ENCODE peak calls at places on chromosome 11, in seven cellular contexts. D, M, H, A, X, I and C are unnamed samples.

GRCh38 chr11:103652013-103652412 is 384.4 kb upstream of the DDI1 start:
- DNase-seq in D (no peak), M (no peak), H (peak), A (no peak), X (no peak), I (no peak), C (no peak)

GRCh38 chr11:43419460-43419859 is 60.7 kb downstream of the TTC17 start:
- DNase-seq in D (peak), M (peak), H (peak), A (no peak), X (peak), I (peak), C (peak)

GRCh38 chr11:2892215-2893020 is 6.8 kb upstream of the CDKN1C start:
- DNase-seq in D (no peak), M (peak), H (peak), A (peak), X (no peak), I (peak), C (no peak)

GRCh38 chr11:64877390-64878222 is 815 bp downstream of the EHD1 start:
- DNase-seq in D (no peak), M (peak), H (peak), A (no peak), X (no peak), I (peak), C (no peak)

GRCh38 chr11:119479685-119480275 is 56.8 kb upstream of the THY1 start:
- DNase-seq in D (no peak), M (no peak), H (peak), A (peak), X (peak), I (peak), C (no peak)

GRCh38 chr11:107653077-107653476 is 58.8 kb downstream of the SLN start:
- DNase-seq in D (no peak), M (no peak), H (no peak), A (no peak), X (no peak), I (no peak), C (no peak)

GRCh38 chr11:613369-613968 is 2.3 kb downstream of the IRF7 start:
- DNase-seq in D (peak), M (peak), H (peak), A (peak), X (no peak), I (peak), C (no peak)

GRCh38 chr11:72525466-72525865 is 91.1 kb upstream of the CLPB start:
- DNase-seq in D (no peak), M (no peak), H (no peak), A (no peak), X (no peak), I (no peak), C (no peak)

GRCh38 chr11:31757245-31757835 is 53.8 kb downstream of the PAX6 start:
- DNase-seq in D (no peak), M (no peak), H (no peak), A (no peak), X (no peak), I (no peak), C (no peak)

GRCh38 chr11:93541884-93542752 is 1.1 kb downstream of the SMCO4 start:
- DNase-seq in D (no peak), M (peak), H (peak), A (no peak), X (peak), I (peak), C (no peak)

GRCh38 chr11:131893103-131893502 is 522.7 kb downstream of the NTM start:
- DNase-seq in D (no peak), M (no peak), H (no peak), A (no peak), X (no peak), I (no peak), C (no peak)

GRCh38 chr11:68357568-68357967 is 45.2 kb downstream of the LRP5 start:
- DNase-seq in D (no peak), M (no peak), H (no peak), A (no peak), X (no peak), I (no peak), C (no peak)

GRCh38 chr11:9738700-9739099 is 74.8 kb downstream of the SWAP70 start:
- DNase-seq in D (no peak), M (no peak), H (no peak), A (no peak), X (no peak), I (no peak), C (no peak)
- H3K4me3 ChIP-seq in D (no peak), M (no peak), H (no peak), A (no peak), X (no peak), I (no peak), C (no peak)

GRCh38 chr11:47268448-47269001 is 1.4 kb upstream of the MADD start:
- DNase-seq in D (no peak), M (no peak), H (no peak), A (peak), X (no peak), I (no peak), C (no peak)

GRCh38 chr11:47267858-47268257 is 2.1 kb upstream of the MADD start:
- DNase-seq in D (no peak), M (no peak), H (no peak), A (no peak), X (no peak), I (no peak), C (no peak)

GRCh38 chr11:47270331-47271271 is 668 bp downstream of the MADD start:
- DNase-seq in D (no peak), M (peak), H (peak), A (peak), X (peak), I (peak), C (no peak)

GRCh38 chr11:47269829-47270305 is at the start of gene MADD:
- DNase-seq in D (peak), M (peak), H (peak), A (no peak), X (peak), I (peak), C (no peak)

GRCh38 chr11:47269002-47269828 is 718 bp upstream of the MADD start:
- DNase-seq in D (peak), M (peak), H (peak), A (peak), X (peak), I (peak), C (peak)
- TF ChIP-seq POLR2AphosphoS5 in D (no peak), M (no peak), H (no peak), A (peak), X (peak), I (peak), C (peak)

DNA sequence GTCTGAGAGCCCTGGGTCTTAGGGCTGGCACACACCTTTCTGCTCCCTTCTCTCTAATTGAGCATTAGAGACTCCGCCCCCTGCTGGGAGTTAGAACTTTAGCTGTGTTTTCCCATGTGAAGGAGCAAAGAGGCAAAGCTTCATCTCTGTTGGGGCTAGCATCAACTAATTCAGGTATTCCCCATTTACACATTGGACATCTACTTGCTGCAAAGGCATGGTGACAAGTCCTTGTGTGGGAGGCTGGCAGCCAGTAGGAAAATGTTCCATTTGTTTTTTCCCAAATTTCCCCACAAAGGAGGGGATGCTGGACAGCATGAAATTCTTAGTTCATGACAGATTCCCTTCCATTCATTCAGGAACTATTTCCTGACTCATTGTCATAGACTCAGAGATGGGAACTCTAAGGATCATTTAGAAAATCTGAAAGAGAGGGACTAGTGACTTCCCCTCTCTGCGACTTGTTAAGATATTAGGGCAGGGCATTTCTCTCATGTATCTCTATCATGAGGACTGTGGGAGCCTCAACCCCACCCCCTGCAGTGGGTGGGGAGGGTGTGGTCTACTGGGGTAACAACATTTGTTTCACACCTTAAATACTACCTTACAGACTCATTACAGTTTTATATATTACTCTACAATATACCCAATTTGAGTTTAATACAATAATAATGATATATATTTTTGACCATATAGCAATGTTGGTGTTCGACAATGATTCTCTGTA is 3.7 kb downstream of the CD44 start:
- DNase-seq in D (no peak), M (no peak), H (peak), A (no peak), X (peak), I (peak), C (no peak)
- H3K9ac ChIP-seq in D (peak), M (peak), H (no peak), A (no peak), X (no peak), I (no peak), C (no peak)

DNA sequence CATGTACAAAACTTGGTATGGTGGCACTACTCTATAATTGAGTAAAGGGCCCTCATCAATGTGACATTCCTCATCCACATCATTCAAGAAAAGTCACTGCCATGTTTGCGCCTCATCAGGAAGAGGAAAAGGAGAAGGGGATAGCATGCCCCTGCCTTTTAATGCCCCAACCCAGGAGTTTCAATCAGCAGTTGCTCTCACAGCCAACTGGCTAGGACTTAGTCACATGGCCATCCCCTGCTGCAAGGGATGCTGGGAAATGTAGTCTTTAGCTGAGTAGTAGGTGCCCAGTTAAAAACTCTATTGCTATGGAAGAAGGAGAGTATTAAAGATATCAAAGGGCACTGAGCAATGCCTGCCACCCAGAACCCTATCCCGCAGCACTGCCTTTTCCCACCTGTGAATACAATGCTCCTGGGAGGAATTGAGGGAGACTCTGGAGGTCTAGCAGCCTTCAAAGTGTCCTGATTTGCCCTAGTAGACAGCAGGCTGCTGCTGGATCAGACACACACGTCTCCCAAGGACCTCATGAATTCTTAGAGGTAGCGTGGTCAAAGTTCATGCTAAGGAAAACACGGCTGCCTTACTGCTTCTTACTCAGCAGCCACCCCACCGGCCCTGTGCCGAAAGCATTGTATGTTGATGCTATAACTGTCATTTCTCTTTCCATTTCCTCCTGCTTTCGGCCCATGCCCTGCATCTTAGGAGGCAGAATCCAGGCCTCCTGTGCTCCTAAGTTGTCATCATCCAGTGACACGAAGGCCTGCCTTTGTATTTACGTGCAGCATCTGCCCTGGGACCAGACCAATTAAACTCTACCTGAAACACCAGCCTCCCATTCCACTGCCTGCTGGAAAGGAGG is 10.7 kb upstream of the CCND1 start:
- DNase-seq in D (no peak), M (no peak), H (peak), A (no peak), X (no peak), I (peak), C (no peak)
- H3K4me3 ChIP-seq in D (no peak), M (no peak), H (no peak), A (no peak), X (no peak), I (no peak), C (no peak)

GRCh38 chr11:125114518-125114917 is 3.1 kb upstream of the TMEM218 start:
- DNase-seq in D (peak), M (no peak), H (no peak), A (peak), X (peak), I (no peak), C (no peak)
- TF ChIP-seq POLR2AphosphoS5 in D (no peak), M (no peak), H (no peak), A (no peak), X (no peak), I (no peak), C (no peak)

GRCh38 chr11:114167355-114168085 is 108.0 kb downstream of the ZBTB16 start:
- DNase-seq in D (no peak), M (no peak), H (no peak), A (no peak), X (no peak), I (no peak), C (no peak)
- H3K9ac ChIP-seq in D (no peak), M (no peak), H (peak), A (no peak), X (no peak), I (no peak), C (no peak)

GRCh38 chr11:61967177-61967923 is at the start of gene FTH1:
- DNase-seq in D (peak), M (peak), H (peak), A (peak), X (peak), I (peak), C (no peak)

GRCh38 chr11:61963282-61964057 is 4.0 kb downstream of the FTH1 start:
- DNase-seq in D (no peak), M (no peak), H (peak), A (no peak), X (no peak), I (no peak), C (no peak)

GRCh38 chr11:61966673-61967176 is 709 bp downstream of the FTH1 start:
- DNase-seq in D (no peak), M (peak), H (peak), A (no peak), X (no peak), I (peak), C (no peak)

GRCh38 chr11:61963016-61963281 is 4.5 kb downstream of the FTH1 start:
- DNase-seq in D (no peak), M (no peak), H (peak), A (no peak), X (no peak), I (peak), C (no peak)

GRCh38 chr11:61964941-61965282 is 2.5 kb downstream of the FTH1 start:
- DNase-seq in D (no peak), M (no peak), H (no peak), A (no peak), X (no peak), I (no peak), C (no peak)
- H3K4me3 ChIP-seq in D (no peak), M (peak), H (no peak), A (peak), X (peak), I (peak), C (peak)

DNA sequence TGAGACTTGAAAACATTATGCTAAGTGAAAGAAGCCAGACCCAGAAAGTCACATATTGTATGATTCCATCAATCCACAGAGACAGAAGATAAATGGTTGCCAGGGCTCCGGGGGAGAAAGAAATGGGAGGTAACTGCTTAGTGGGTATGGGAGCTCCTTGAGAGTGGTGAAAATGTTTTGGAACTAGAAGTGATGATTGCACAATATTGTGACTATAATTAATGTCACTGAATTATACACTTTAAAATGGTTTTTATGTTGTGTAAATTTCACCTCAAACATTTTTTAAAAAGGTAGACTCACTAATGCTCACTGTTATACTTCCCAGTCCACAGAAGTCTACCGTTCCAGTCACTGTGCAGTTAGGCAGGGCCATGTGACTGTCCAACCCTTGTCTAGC is 32.2 kb upstream of the AKIP1 start:
- DNase-seq in D (no peak), M (no peak), H (no peak), A (no peak), X (no peak), I (no peak), C (no peak)
- TF ChIP-seq POLR2AphosphoS5 in D (no peak), M (no peak), H (no peak), A (no peak), X (no peak), I (no peak), C (no peak)